ENCODE peak calls at places on chromosomes 1 and 21, in six cellular contexts. Y, H, N, C, T and R are unnamed samples.

GRCh38 chr1:5616366-5617178 is 375.7 kb downstream of the NPHP4 start:
- DNase-seq in Y (no peak), H (no peak), N (no peak), C (no peak), T (no peak), R (no peak)

GRCh38 chr1:165075725-165076370 is 280.7 kb downstream of the LMX1A start:
- DNase-seq in Y (no peak), H (peak), N (peak), C (no peak), T (peak), R (peak)

GRCh38 chr21:46005481-46005881 is 23.9 kb downstream of the COL6A1 start:
- DNase-seq in Y (no peak), H (no peak), N (no peak), C (no peak), T (no peak), R (no peak)

GRCh38 chr1:11357291-11357690 is 84.3 kb downstream of the UBIAD1 start:
- DNase-seq in Y (no peak), H (no peak), N (no peak), C (no peak), T (no peak), R (no peak)

GRCh38 chr1:40414331-40414730 is 35.9 kb upstream of the ZFP69B start:
- DNase-seq in Y (no peak), H (no peak), N (no peak), C (no peak), T (no peak), R (no peak)

GRCh38 chr1:240575976-240576666 is 35.8 kb downstream of the GREM2 start:
- DNase-seq in Y (peak), H (peak), N (no peak), C (no peak), T (peak), R (peak)

GRCh38 chr1:174748603-174749002 is 251.1 kb upstream of the CACYBP start:
- DNase-seq in Y (no peak), H (no peak), N (no peak), C (no peak), T (no peak), R (no peak)

GRCh38 chr1:36365310-36365895 is 20.3 kb downstream of the STK40 start:
- DNase-seq in Y (no peak), H (peak), N (peak), C (no peak), T (peak), R (peak)

GRCh38 chr1:222912730-222913129 is 97.9 kb downstream of the DISP1 start:
- DNase-seq in Y (no peak), H (peak), N (no peak), C (no peak), T (peak), R (no peak)

GRCh38 chr1:183467687-183468086 is 4.6 kb upstream of the SMG7 start:
- DNase-seq in Y (no peak), H (no peak), N (no peak), C (no peak), T (no peak), R (no peak)

GRCh38 chr1:19370453-19371170 is 58.5 kb downstream of the SLC66A1 start:
- DNase-seq in Y (no peak), H (no peak), N (no peak), C (no peak), T (no peak), R (no peak)

GRCh38 chr1:222009105-222009730 is 267.3 kb upstream of the DUSP10 start:
- DNase-seq in Y (peak), H (peak), N (no peak), C (no peak), T (no peak), R (no peak)

GRCh38 chr1:17520041-17520440 is 19.5 kb upstream of the ARHGEF10L start:
- DNase-seq in Y (no peak), H (no peak), N (no peak), C (no peak), T (no peak), R (no peak)